ENCODE peak calls at places on chromosomes 13 and 19, in six cellular contexts. A, C, V, J, I and M are unnamed samples.

GRCh38 chr19:4063369-4064072 is 3.2 kb downstream of the ZBTB7A start:
- DNase-seq in C (no peak), V (peak), A (no peak), J (no peak), I (no peak), M (no peak)

GRCh38 chr13:60969659-60970058 is 446.0 kb downstream of the PCDH20 start:
- DNase-seq in A (no peak), V (no peak), I (no peak), C (no peak), J (no peak), M (no peak)

GRCh38 chr19:48608798-48609263 is 2.3 kb downstream of the SPACA4 start:
- DNase-seq in C (no peak), A (no peak), V (peak), J (no peak), I (no peak), M (peak)

GRCh38 chr13:60329221-60329983 is 67.6 kb upstream of the TDRD3 start:
- DNase-seq in J (no peak), I (no peak), A (no peak), C (peak), V (peak), M (peak)

GRCh38 chr13:45325806-45326205 is 15.2 kb downstream of the TPT1 start:
- DNase-seq in C (no peak), J (peak), A (peak), I (no peak), V (no peak), M (peak)

GRCh38 chr19:31300406-31300805 is 48.8 kb downstream of the TSHZ3 start:
- DNase-seq in J (no peak), I (no peak), V (no peak), C (no peak), A (no peak), M (no peak)

GRCh38 chr19:51166846-51167490 is 24.9 kb downstream of the SIGLEC7 start:
- DNase-seq in I (no peak), V (peak), A (no peak), C (no peak), J (no peak), M (no peak)

GRCh38 chr19:12156254-12157058 is at the start of gene ZNF625:
- DNase-seq in V (peak), A (peak), C (no peak), I (peak), J (peak), M (peak)

GRCh38 chr13:111211789-111212516 is 96.8 kb downstream of the ARHGEF7 start:
- DNase-seq in V (no peak), J (no peak), A (peak), C (no peak), I (no peak), M (peak)

GRCh38 chr13:27601771-27602170 is 18.6 kb downstream of the LNX2 start:
- DNase-seq in A (no peak), J (no peak), C (no peak), V (no peak), I (no peak), M (no peak)

GRCh38 chr19:55600336-55601028 is 394 bp downstream of the ZNF524 start:
- DNase-seq in C (no peak), V (no peak), I (no peak), J (no peak), A (no peak), M (no peak)

GRCh38 chr19:1068111-1069001 is 1.4 kb downstream of the ARHGAP45 start:
- DNase-seq in I (no peak), C (no peak), A (no peak), V (peak), J (no peak), M (no peak)

GRCh38 chr19:33248954-33249613 is 23.4 kb upstream of the SLC7A10 start:
- DNase-seq in C (no peak), V (no peak), A (no peak), J (no peak), I (no peak), M (no peak)

GRCh38 chr13:44396963-44397580 is 23.4 kb downstream of the SERP2 start:
- DNase-seq in I (no peak), C (no peak), J (no peak), V (no peak), A (peak), M (peak)

GRCh38 chr13:72985610-72986009 is 73.2 kb upstream of the KLF5 start:
- DNase-seq in V (no peak), I (no peak), A (no peak), J (no peak), C (no peak), M (no peak)

GRCh38 chr13:114115191-114115671 is 17.2 kb downstream of the RASA3 start:
- DNase-seq in C (no peak), A (no peak), I (no peak), V (peak), J (no peak), M (peak)

GRCh38 chr13:113836917-113837553 is 26.8 kb downstream of the GAS6 start:
- DNase-seq in I (no peak), V (no peak), A (no peak), J (peak), C (no peak), M (peak)

GRCh38 chr19:3142292-3142670 is 6.4 kb downstream of the GNA15 start:
- DNase-seq in J (no peak), V (no peak), C (peak), A (no peak), I (no peak), M (peak)

GRCh38 chr19:35049456-35049855 is 7.9 kb downstream of the HPN start:
- DNase-seq in I (no peak), A (no peak), C (no peak), J (no peak), V (no peak), M (no peak)
- H3K4me3 ChIP-seq in I (no peak), A (no peak), C (no peak), J (no peak), V (no peak), M (no peak)

DNA sequence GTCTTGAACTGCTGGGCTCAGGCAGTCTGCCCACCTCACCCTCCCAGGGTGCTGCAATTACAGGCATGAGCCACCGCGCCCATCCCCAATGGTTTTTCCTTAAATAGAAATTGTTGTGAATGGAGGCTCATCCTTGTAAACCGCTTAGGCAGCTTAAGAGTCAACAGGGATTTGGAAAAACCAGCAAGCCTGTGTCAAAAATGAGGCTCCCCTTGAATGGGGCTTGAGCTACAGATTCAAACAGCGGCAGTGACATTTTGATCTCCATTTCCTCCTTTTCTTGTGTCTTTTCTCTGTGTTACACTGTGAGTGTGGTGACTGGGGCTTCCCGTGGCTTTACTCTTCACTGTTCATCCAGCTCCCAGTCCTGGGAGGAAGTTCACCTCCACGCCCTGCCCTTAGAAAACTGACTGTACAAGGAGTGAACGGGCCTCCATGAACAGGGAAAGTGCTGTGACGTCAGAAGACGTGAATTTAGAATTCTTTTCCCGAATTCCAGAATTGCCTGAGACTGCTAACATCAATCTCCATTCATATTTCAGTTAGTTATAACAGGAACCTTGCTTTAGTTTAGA is 15.3 kb upstream of the RAB8A start:
- DNase-seq in V (no peak), I (no peak), A (no peak), C (no peak), J (no peak), M (no peak)
- H3K27ac ChIP-seq in V (peak), I (peak), A (no peak), C (no peak), J (no peak), M (peak)

DNA sequence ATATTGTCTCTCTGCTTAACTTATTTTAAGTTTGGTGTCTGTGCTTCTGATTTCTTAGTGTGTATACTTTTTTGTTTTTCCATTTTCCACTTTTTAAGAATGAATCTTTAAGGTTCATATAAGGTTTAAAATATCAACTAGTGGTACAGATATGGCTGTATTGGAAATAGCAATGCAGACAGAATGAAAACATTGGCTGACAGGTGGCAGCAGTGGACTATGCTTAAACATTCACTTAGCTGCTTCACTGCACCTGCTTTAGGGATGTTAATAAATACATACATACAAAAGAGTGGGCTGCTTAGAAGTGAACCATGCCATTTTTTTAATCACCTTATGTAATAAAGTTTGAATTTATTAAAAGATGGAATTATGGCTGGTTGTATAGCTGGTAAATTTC is 27.3 kb downstream of the TM9SF2 start:
- DNase-seq in C (no peak), J (no peak), A (no peak), I (no peak), V (no peak), M (no peak)
- TF ChIP-seq CTCF in C (no peak), J (no peak), A (no peak), I (no peak), V (no peak), M (peak)

GRCh38 chr13:91988331-91988730 is 589.9 kb downstream of the GPC5 start:
- DNase-seq in C (no peak), A (no peak), J (no peak), I (no peak), V (no peak), M (no peak)

GRCh38 chr13:91986771-91987515 is 588.5 kb downstream of the GPC5 start:
- DNase-seq in A (no peak), I (no peak), V (no peak), C (no peak), J (no peak), M (no peak)
- H3K4me3 ChIP-seq in A (no peak), I (no peak), V (no peak), C (no peak), J (no peak), M (no peak)

DNA sequence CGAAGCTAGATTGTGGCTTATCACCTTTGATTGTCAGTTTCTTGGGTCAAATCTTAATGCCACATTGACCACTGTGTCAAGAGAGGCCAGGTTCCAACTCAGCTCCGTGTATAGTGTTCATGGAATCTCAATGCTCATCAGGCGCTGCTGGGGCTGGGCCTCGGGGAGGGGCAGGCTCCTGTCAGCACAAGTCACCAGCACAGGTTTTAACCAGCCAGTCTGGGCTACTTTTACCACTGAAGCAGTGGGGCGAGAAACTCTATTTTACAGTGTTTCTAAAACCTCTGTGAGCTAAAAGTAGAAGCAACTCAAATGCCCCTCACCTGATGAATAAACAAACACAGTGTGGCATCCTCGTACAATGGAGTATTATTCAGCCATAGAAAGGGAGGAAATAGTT is 118.7 kb upstream of the GJB6 start:
- DNase-seq in A (no peak), C (no peak), I (peak), J (no peak), V (no peak), M (no peak)
- H3K27ac ChIP-seq in A (no peak), C (no peak), I (no peak), J (no peak), V (no peak), M (no peak)

GRCh38 chr19:27777726-27778125 is 1435.2 kb downstream of the UQCRFS1 start:
- DNase-seq in J (no peak), V (no peak), I (no peak), C (no peak), A (no peak), M (no peak)
- TF ChIP-seq CTCF in J (no peak), V (no peak), I (no peak), C (peak), A (no peak), M (peak)

GRCh38 chr19:29823581-29824330 is 12.0 kb downstream of the CCNE1 start:
- DNase-seq in C (no peak), J (no peak), A (no peak), V (no peak), I (no peak), M (no peak)
- H3K4me3 ChIP-seq in C (no peak), J (no peak), A (no peak), V (no peak), I (no peak), M (no peak)

DNA sequence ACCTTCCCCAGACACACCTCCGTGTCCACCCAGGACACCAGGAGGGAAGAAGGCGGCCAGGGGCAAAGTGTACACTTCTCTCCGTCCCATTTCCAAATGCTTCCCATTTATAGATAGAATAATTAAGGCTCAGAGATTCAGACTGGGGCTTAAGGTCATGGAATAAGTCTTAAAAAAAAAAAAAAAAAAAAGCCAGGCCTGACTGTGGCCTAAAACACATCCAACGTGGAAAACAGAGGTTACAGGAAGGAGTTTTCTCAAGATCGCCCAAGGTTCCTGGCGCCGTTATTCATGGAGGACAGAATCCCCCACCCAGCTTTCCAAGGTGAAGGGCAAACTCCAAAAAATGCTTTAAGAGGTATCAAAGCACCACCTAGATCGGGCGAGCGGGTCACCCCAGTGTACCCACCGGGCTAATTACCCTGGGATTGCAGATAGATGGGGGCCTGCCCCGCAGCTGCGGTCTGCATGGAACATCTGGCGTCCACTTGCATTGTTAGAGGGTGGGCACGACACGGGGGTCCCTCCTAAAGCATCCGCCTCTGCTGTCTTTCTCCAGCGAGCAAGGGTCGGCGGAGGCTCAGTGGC is 36.1 kb upstream of the NANOS3 start:
- DNase-seq in I (no peak), J (no peak), A (no peak), V (no peak), C (no peak), M (no peak)
- H3K27ac ChIP-seq in I (peak), J (peak), A (peak), V (peak), C (peak), M (peak)